ENCODE peak calls at places on chromosomes 16 and 17, in nine cellular contexts. Y, U, H, B, G, R, C, E and W are unnamed samples.

GRCh38 chr16:46737621-46738214 is 10.4 kb downstream of the MYLK3 start:
- DNase-seq in Y (no peak), U (no peak), H (no peak), B (no peak), G (no peak), R (no peak), C (no peak), E (no peak), W (no peak)

GRCh38 chr16:63742150-63742549 is 1379.7 kb downstream of the CDH11 start:
- DNase-seq in Y (no peak), U (no peak), H (no peak), B (no peak), G (no peak), R (no peak), C (no peak), E (no peak), W (no peak)

GRCh38 chr17:16486373-16487250 is 5.4 kb downstream of the LRRC75A start:
- DNase-seq in Y (peak), U (no peak), H (no peak), B (peak), G (no peak), R (peak), C (peak), E (peak), W (peak)

GRCh38 chr17:13537211-13537610 is 64.5 kb downstream of the HS3ST3A1 start:
- DNase-seq in Y (no peak), U (no peak), H (no peak), B (no peak), G (no peak), R (no peak), C (no peak), E (no peak), W (no peak)

GRCh38 chr16:28623172-28623711 is 13.4 kb upstream of the SULT1A1 start:
- DNase-seq in Y (no peak), U (peak), H (no peak), B (no peak), G (no peak), R (no peak), C (no peak), E (no peak), W (peak)

GRCh38 chr16:19882641-19883040 is 2.0 kb downstream of the GPRC5B start:
- DNase-seq in Y (no peak), U (no peak), H (no peak), B (no peak), G (no peak), R (no peak), C (no peak), E (no peak), W (no peak)

GRCh38 chr17:15510361-15510760 is 42.9 kb upstream of the CDRT4 start:
- DNase-seq in Y (peak), U (no peak), H (no peak), B (no peak), G (no peak), R (no peak), C (peak), E (peak), W (no peak)

GRCh38 chr16:10995555-10995954 is 51.2 kb downstream of the CLEC16A start:
- DNase-seq in Y (no peak), U (no peak), H (no peak), B (no peak), G (no peak), R (no peak), C (no peak), E (no peak), W (no peak)

GRCh38 chr16:85235988-85236831 is 123.9 kb upstream of the CIBAR2 start:
- DNase-seq in Y (peak), U (no peak), H (no peak), B (peak), G (no peak), R (no peak), C (peak), E (no peak), W (no peak)

GRCh38 chr16:80766798-80767197 is 37.6 kb downstream of the CDYL2 start:
- DNase-seq in Y (no peak), U (no peak), H (no peak), B (no peak), G (no peak), R (no peak), C (no peak), E (no peak), W (no peak)

GRCh38 chr17:81575836-81576235 is 23.7 kb upstream of the FAAP100 start:
- DNase-seq in Y (no peak), U (no peak), H (no peak), B (no peak), G (no peak), R (no peak), C (no peak), E (no peak), W (no peak)

GRCh38 chr17:62757518-62757951 is 50.6 kb downstream of the MARCHF10 start:
- DNase-seq in Y (no peak), U (no peak), H (peak), B (no peak), G (no peak), R (peak), C (no peak), E (no peak), W (no peak)

GRCh38 chr17:68424861-68425260 is 32.4 kb downstream of the WIPI1 start:
- DNase-seq in Y (no peak), U (no peak), H (no peak), B (no peak), G (no peak), R (no peak), C (no peak), E (no peak), W (peak)

GRCh38 chr17:73170324-73170723 is 5.5 kb downstream of the SSTR2 start:
- DNase-seq in Y (no peak), U (no peak), H (no peak), B (no peak), G (no peak), R (no peak), C (no peak), E (no peak), W (no peak)

GRCh38 chr17:77352996-77353395 is 212.2 kb downstream of the SEC14L1 start:
- DNase-seq in Y (no peak), U (no peak), H (no peak), B (peak), G (no peak), R (no peak), C (no peak), E (no peak), W (no peak)

GRCh38 chr16:12214509-12214908 is 238.0 kb downstream of the SNX29 start:
- DNase-seq in Y (no peak), U (no peak), H (no peak), B (no peak), G (no peak), R (no peak), C (no peak), E (no peak), W (no peak)

GRCh38 chr16:20811889-20812439 is 5.6 kb downstream of the REXO5 start:
- DNase-seq in Y (no peak), U (no peak), H (no peak), B (no peak), G (no peak), R (no peak), C (no peak), E (no peak), W (no peak)

GRCh38 chr17:77439382-77440013 is 298.7 kb downstream of the SEC14L1 start:
- DNase-seq in Y (no peak), U (no peak), H (no peak), B (no peak), G (no peak), R (no peak), C (no peak), E (no peak), W (no peak)